ENCODE peak calls at places on chromosomes 2 and 18, in nine cellular contexts. H is adrenal gland; B is activated naive CD8-positive, alpha-beta T cell treated with anti-CD3 and anti-CD28 coated beads, Interleukin-2, amount 50 U/mL, for 24 hours; A is effector memory CD4-positive, alpha-beta T cell; J is right lobe of liver; C is ELR; R is activated CD8-positive, alpha-beta memory T cell treated with anti-CD3 and anti-CD28 coated beads for 1 hour; X is lung microvascular endothelial cell; Q is mammary epithelial cell. N is an unnamed sample.

GRCh38 chr2:231528636-231529030 is 1.6 kb downstream of the NMUR1 start:
- DNase-seq in H (no peak), B (no peak), A (no peak), J (no peak), C (no peak), R (no peak), X (no peak), Q (no peak), N (no peak)

GRCh38 chr18:13136689-13137040 is 81.9 kb upstream of the LDLRAD4 start:
- DNase-seq in H (no peak), B (peak; percentile 24), A (no peak), J (peak; percentile 56), C (no peak), R (no peak), X (peak; percentile 37), Q (peak; percentile 12), N (peak; percentile 16)

GRCh38 chr2:147939313-147939712 is 81.2 kb downstream of the ORC4 start:
- DNase-seq in H (no peak), B (no peak), A (no peak), J (no peak), C (no peak), R (no peak), X (no peak), Q (no peak), N (peak; percentile 8)

GRCh38 chr2:159515482-159515881 is 100.9 kb downstream of the BAZ2B start:
- DNase-seq in H (no peak), B (no peak), A (no peak), J (no peak), C (no peak), R (no peak), X (peak; percentile 28), Q (no peak), N (no peak)

GRCh38 chr18:55088000-55088401 is 128.7 kb upstream of the CCDC68 start:
- DNase-seq in H (no peak), B (no peak), A (no peak), J (no peak), C (no peak), R (no peak), X (no peak), Q (peak; percentile 14), N (no peak)

GRCh38 chr2:35298493-35298892 is 1057.1 kb upstream of the CRIM1 start:
- DNase-seq in H (peak; percentile 22), B (no peak), A (no peak), J (no peak), C (peak; percentile 2), R (no peak), X (no peak), Q (peak; percentile 63), N (no peak)

GRCh38 chr2:54084600-54084999 is 30.8 kb upstream of the ACYP2 start:
- DNase-seq in H (peak; percentile 27), B (no peak), A (no peak), J (no peak), C (peak; percentile 52), R (no peak), X (peak; percentile 63), Q (peak; percentile 20), N (peak; percentile 20)

GRCh38 chr2:159922563-159922962 is 124.6 kb upstream of the CD302 start:
- DNase-seq in H (no peak), B (no peak), A (no peak), J (no peak), C (no peak), R (no peak), X (no peak), Q (peak; percentile 53), N (peak; percentile 53)

GRCh38 chr2:241843321-241844065 is 15.2 kb downstream of the PDCD1 start:
- DNase-seq in H (no peak), B (no peak), A (no peak), J (peak; percentile 24), C (no peak), R (no peak), X (no peak), Q (no peak), N (no peak)

GRCh38 chr2:98333922-98334321 is 12.3 kb upstream of the CNGA3 start:
- DNase-seq in H (no peak), B (no peak), A (no peak), J (no peak), C (peak; percentile 37), R (no peak), X (no peak), Q (no peak), N (no peak)

GRCh38 chr18:20963027-20963426 is 148.6 kb downstream of the ROCK1 start:
- DNase-seq in H (no peak), B (no peak), A (no peak), J (no peak), C (no peak), R (no peak), X (no peak), Q (no peak), N (no peak)

GRCh38 chr2:165634855-165635254 is 159.2 kb downstream of the GALNT3 start:
- DNase-seq in H (no peak), B (no peak), A (no peak), J (no peak), C (no peak), R (no peak), X (peak; percentile 18), Q (no peak), N (peak; percentile 28)

GRCh38 chr2:206480161-206480560 is 36.8 kb downstream of the ADAM23 start:
- DNase-seq in H (no peak), B (no peak), A (no peak), J (no peak), C (no peak), R (no peak), X (no peak), Q (peak; percentile 76), N (no peak)

GRCh38 chr2:43057026-43057741 is 169.2 kb downstream of the ZFP36L2 start:
- DNase-seq in H (peak; percentile 87), B (no peak), A (no peak), J (peak; percentile 66), C (no peak), R (no peak), X (no peak), Q (no peak), N (no peak)

GRCh38 chr2:31429759-31430438 is 15.4 kb upstream of the XDH start:
- DNase-seq in H (no peak), B (peak; percentile 21), A (peak; percentile 38), J (no peak), C (peak; percentile 57), R (no peak), X (no peak), Q (peak; percentile 97), N (no peak)

GRCh38 chr2:98634406-98635092 is 26.2 kb downstream of the UNC50 start:
- DNase-seq in H (no peak), B (peak; percentile 60), A (no peak), J (no peak), C (peak; percentile 24), R (peak; percentile 20), X (peak; percentile 7), Q (peak; percentile 1), N (no peak)

GRCh38 chr2:8539743-8540551 is 141.9 kb upstream of the ID2 start:
- DNase-seq in H (peak; percentile 59), B (no peak), A (no peak), J (no peak), C (no peak), R (no peak), X (no peak), Q (no peak), N (no peak)

GRCh38 chr2:212935749-212936148 is 215.7 kb downstream of the IKZF2 start:
- DNase-seq in H (no peak), B (no peak), A (no peak), J (no peak), C (peak; percentile 33), R (no peak), X (no peak), Q (no peak), N (no peak)

N was measured in fibroblast of villous mesenchyme.